ENCODE peak calls at places on chromosome 21, in five cellular contexts. N is effector CD4-positive, alpha-beta T cell; H is H54; P is epithelial cell of esophagus; X is T follicular helper cell. W is an unnamed sample.

GRCh38 chr21:36909901-36910561 is 56.4 kb downstream of the HLCS start:
- DNase-seq in X (no peak), P (peak), H (peak), N (no peak), W (peak)

GRCh38 chr21:36550761-36551160 is 70.8 kb upstream of the CLDN14 start:
- DNase-seq in P (no peak), N (no peak), H (no peak), X (no peak), W (no peak)

GRCh38 chr21:19440792-19441494 is 1037.4 kb upstream of the TMPRSS15 start:
- DNase-seq in H (no peak), N (no peak), P (no peak), X (no peak), W (no peak)

GRCh38 chr21:42460391-42461184 is 35.4 kb downstream of the RSPH1 start:
- DNase-seq in N (peak), X (peak), P (no peak), H (no peak), W (no peak)

GRCh38 chr21:44057960-44058651 is 46.0 kb downstream of the TRAPPC10 start:
- DNase-seq in H (no peak), P (no peak), X (peak), N (no peak), W (no peak)

GRCh38 chr21:22880573-22880972 is 1882.4 kb downstream of the NCAM2 start:
- DNase-seq in P (no peak), H (no peak), N (no peak), X (no peak), W (no peak)

GRCh38 chr21:35852820-35853219 is 207.5 kb downstream of the SETD4 start:
- DNase-seq in P (no peak), N (no peak), H (no peak), X (no peak), W (no peak)

GRCh38 chr21:45011426-45011825 is 63.0 kb upstream of the ADARB1 start:
- DNase-seq in N (no peak), X (no peak), H (no peak), P (no peak), W (no peak)

GRCh38 chr21:41426656-41427311 is 745 bp downstream of the MX1 start:
- DNase-seq in N (no peak), X (no peak), P (no peak), H (no peak), W (no peak)

GRCh38 chr21:32819702-32820101 is 48.1 kb upstream of the PAXBP1 start:
- DNase-seq in X (no peak), N (no peak), H (no peak), P (peak), W (peak)

GRCh38 chr21:16363563-16363962 is 633.8 kb downstream of the USP25 start:
- DNase-seq in X (no peak), H (no peak), N (no peak), P (no peak), W (no peak)

GRCh38 chr21:45226540-45227326 is 61.0 kb downstream of the POFUT2 start:
- DNase-seq in N (peak), H (no peak), X (no peak), P (no peak), W (no peak)

GRCh38 chr21:46412521-46413364 is 45.9 kb upstream of the DIP2A start:
- DNase-seq in N (no peak), H (no peak), X (no peak), P (no peak), W (no peak)

GRCh38 chr21:44005593-44005992 is 6.5 kb upstream of the TRAPPC10 start:
- DNase-seq in P (no peak), H (no peak), N (no peak), X (no peak), W (no peak)

GRCh38 chr21:31873696-31874599 is 1.1 kb downstream of the HUNK start:
- DNase-seq in N (no peak), P (no peak), H (no peak), X (no peak), W (no peak)

GRCh38 chr21:37165606-37166005 is 92.6 kb downstream of the TTC3 start:
- DNase-seq in X (no peak), P (no peak), N (no peak), H (no peak), W (no peak)

GRCh38 chr21:45408271-45408791 is 3.4 kb downstream of the COL18A1 start:
- DNase-seq in X (no peak), H (no peak), P (no peak), N (no peak), W (no peak)

GRCh38 chr21:38289697-38290096 is 32.9 kb downstream of the KCNJ15 start:
- DNase-seq in H (peak), P (peak), X (no peak), N (no peak), W (peak)

GRCh38 chr21:41843584-41843983 is 35.6 kb downstream of the PRDM15 start:
- DNase-seq in N (no peak), H (no peak), X (no peak), P (no peak), W (no peak)

GRCh38 chr21:35616090-35616489 is 444.2 kb downstream of the SETD4 start:
- DNase-seq in H (no peak), X (no peak), P (peak), N (no peak), W (peak)

GRCh38 chr21:42439284-42440186 is 35.8 kb downstream of the UBASH3A start:
- DNase-seq in N (no peak), P (no peak), X (no peak), H (no peak), W (no peak)

GRCh38 chr21:38139380-38140168 is 117.2 kb upstream of the KCNJ15 start:
- DNase-seq in H (no peak), P (peak), N (no peak), X (no peak), W (peak)

GRCh38 chr21:42093991-42094417 is 22.9 kb downstream of the UMODL1 start:
- DNase-seq in N (no peak), X (no peak), H (peak), P (peak), W (peak)

GRCh38 chr21:34336756-34337391 is 26.9 kb upstream of the KCNE2 start:
- DNase-seq in P (peak), H (no peak), N (no peak), X (no peak), W (peak)

GRCh38 chr21:45522381-45522780 is 19.9 kb downstream of the SLC19A1 start:
- DNase-seq in N (no peak), X (no peak), P (no peak), H (no peak), W (no peak)

GRCh38 chr21:36540700-36541099 is 60.8 kb upstream of the CLDN14 start:
- DNase-seq in X (no peak), H (no peak), P (no peak), N (no peak), W (no peak)

GRCh38 chr21:40681164-40681859 is 165.6 kb downstream of the DSCAM start:
- DNase-seq in H (no peak), X (no peak), N (no peak), P (no peak), W (no peak)

GRCh38 chr21:15022608-15023261 is 42.1 kb downstream of the NRIP1 start:
- DNase-seq in P (peak), N (no peak), X (no peak), H (no peak), W (no peak)

GRCh38 chr21:25997788-25998611 is 172.6 kb downstream of the APP start:
- DNase-seq in P (no peak), N (no peak), X (no peak), H (no peak), W (no peak)

GRCh38 chr21:36773111-36773510 is 74.2 kb downstream of the SIM2 start:
- DNase-seq in P (peak), H (peak), X (no peak), N (no peak), W (peak)

GRCh38 chr21:35491920-35492678 is 443.0 kb upstream of the RUNX1 start:
- DNase-seq in P (peak), N (no peak), X (no peak), H (no peak), W (no peak)

GRCh38 chr21:33478858-33479678 is 706 bp downstream of the TMEM50B start:
- DNase-seq in H (peak), N (peak), X (peak), P (peak), W (peak)

GRCh38 chr21:35202431-35202830 is 153.3 kb upstream of the RUNX1 start:
- DNase-seq in X (no peak), H (no peak), N (no peak), P (no peak), W (peak)

GRCh38 chr21:38679531-38679930 is 126.2 kb upstream of the ETS2 start:
- DNase-seq in H (peak), N (no peak), X (no peak), P (no peak), W (peak)